ENCODE peak calls at places on chromosomes 7 and 10, in four cellular contexts. B is cardiac muscle cell, G is thoracic aorta, A is heart left ventricle. I is an unnamed sample.

GRCh38 chr7:1432411-1433082 is 26.7 kb downstream of the MICALL2 start:
- DNase-seq in B (peak; percentile 65), G (peak; percentile 26), A (peak; percentile 87), I (peak; percentile 69)

GRCh38 chr7:135251502-135252327 is 18.1 kb downstream of the STRA8 start:
- DNase-seq in B (no peak), G (no peak), A (no peak), I (no peak)

GRCh38 chr10:71975891-71976725 is 11.9 kb downstream of the CHST3 start:
- DNase-seq in B (peak; percentile 67), G (no peak), A (no peak), I (no peak)

GRCh38 chr7:134254311-134254710 is 62.4 kb downstream of the SLC35B4 start:
- DNase-seq in B (peak; percentile 4), G (no peak), A (no peak), I (no peak)

GRCh38 chr10:85280014-85280413 is 951.6 kb downstream of the CCSER2 start:
- DNase-seq in B (no peak), G (no peak), A (no peak), I (no peak)

GRCh38 chr7:14286036-14286435 is 296.6 kb upstream of the ETV1 start:
- DNase-seq in B (no peak), G (no peak), A (no peak), I (no peak)

GRCh38 chr7:129781128-129781855 is 169.8 kb downstream of the NRF1 start:
- DNase-seq in B (no peak), G (no peak), A (no peak), I (no peak)

GRCh38 chr7:128770238-128770637 is 5.4 kb downstream of the OPN1SW start:
- DNase-seq in B (peak; percentile 81), G (no peak), A (no peak), I (no peak)

GRCh38 chr10:125409756-125410155 is 249.4 kb upstream of the CTBP2 start:
- DNase-seq in B (no peak), G (no peak), A (no peak), I (no peak)

GRCh38 chr10:131789516-131789915 is 111.3 kb upstream of the PPP2R2D start:
- DNase-seq in B (no peak), G (no peak), A (no peak), I (no peak)

GRCh38 chr10:132130286-132131265 is 56.2 kb upstream of the DPYSL4 start:
- DNase-seq in B (no peak), G (no peak), A (peak; percentile 60), I (peak; percentile 5)

GRCh38 chr10:58488921-58489320 is 23.8 kb upstream of the BICC1 start:
- DNase-seq in B (peak; percentile 55), G (no peak), A (no peak), I (no peak)

GRCh38 chr7:106462365-106462859 is 177.6 kb upstream of the NAMPT start:
- DNase-seq in B (peak; percentile 72), G (no peak), A (no peak), I (no peak)

GRCh38 chr10:3197354-3198003 is 24.9 kb upstream of the PITRM1 start:
- DNase-seq in B (peak; percentile 87), G (peak; percentile 28), A (peak; percentile 90), I (peak; percentile 77)

GRCh38 chr7:84637568-84638338 is 443.2 kb upstream of the SEMA3A start:
- DNase-seq in B (peak; percentile 89), G (no peak), A (no peak), I (no peak)

GRCh38 chr10:133144771-133145170 is 15.2 kb upstream of the KNDC1 start:
- DNase-seq in B (no peak), G (no peak), A (peak; percentile 4), I (no peak)

GRCh38 chr7:39589323-39590111 is 23.3 kb downstream of the YAE1 start:
- DNase-seq in B (peak; percentile 90), G (no peak), A (no peak), I (no peak)

GRCh38 chr10:101775273-101776131 is at the start of gene FGF8:
- DNase-seq in B (no peak), G (no peak), A (no peak), I (no peak)

GRCh38 chr10:124300735-124301134 is 118.0 kb downstream of the OAT start:
- DNase-seq in B (no peak), G (no peak), A (no peak), I (no peak)

GRCh38 chr10:43322769-43323168 is 48.7 kb upstream of the FXYD4 start:
- DNase-seq in B (peak; percentile 93), G (peak; percentile 60), A (peak; percentile 94), I (peak; percentile 86)

GRCh38 chr10:5064656-5065055 is 29.6 kb upstream of the AKR1C3 start:
- DNase-seq in B (no peak), G (no peak), A (no peak), I (no peak)

GRCh38 chr10:109773288-109773687 is 150.0 kb downstream of the XPNPEP1 start:
- DNase-seq in B (no peak), G (no peak), A (no peak), I (no peak)

GRCh38 chr10:63169624-63170023 is 36.5 kb downstream of the NRBF2 start:
- DNase-seq in B (no peak), G (no peak), A (no peak), I (no peak)

GRCh38 chr10:79136227-79137005 is 67.7 kb downstream of the ZMIZ1 start:
- DNase-seq in B (no peak), G (no peak), A (no peak), I (no peak)
- H3K4me1 ChIP-seq in B (peaks cover 92% of the 10 kb centered on the region), G (peaks cover 29% of the 10 kb centered on the region), A (peaks cover 100% of the 10 kb centered on the region), I (peaks cover 100% of the 10 kb centered on the region)

GRCh38 chr10:103055105-103055504 is 137.0 kb downstream of the CNNM2 start:
- DNase-seq in B (no peak), G (no peak), A (no peak), I (no peak)

GRCh38 chr10:103057980-103058568 is 135.0 kb downstream of the NT5C2 start:
- DNase-seq in B (no peak), G (no peak), A (no peak), I (no peak)

GRCh38 chr10:103049237-103049636 is 131.1 kb downstream of the CNNM2 start:
- DNase-seq in B (no peak), G (no peak), A (no peak), I (no peak)

GRCh38 chr10:103054621-103055020 is 136.5 kb downstream of the CNNM2 start:
- DNase-seq in B (no peak), G (no peak), A (no peak), I (no peak)

DNA sequence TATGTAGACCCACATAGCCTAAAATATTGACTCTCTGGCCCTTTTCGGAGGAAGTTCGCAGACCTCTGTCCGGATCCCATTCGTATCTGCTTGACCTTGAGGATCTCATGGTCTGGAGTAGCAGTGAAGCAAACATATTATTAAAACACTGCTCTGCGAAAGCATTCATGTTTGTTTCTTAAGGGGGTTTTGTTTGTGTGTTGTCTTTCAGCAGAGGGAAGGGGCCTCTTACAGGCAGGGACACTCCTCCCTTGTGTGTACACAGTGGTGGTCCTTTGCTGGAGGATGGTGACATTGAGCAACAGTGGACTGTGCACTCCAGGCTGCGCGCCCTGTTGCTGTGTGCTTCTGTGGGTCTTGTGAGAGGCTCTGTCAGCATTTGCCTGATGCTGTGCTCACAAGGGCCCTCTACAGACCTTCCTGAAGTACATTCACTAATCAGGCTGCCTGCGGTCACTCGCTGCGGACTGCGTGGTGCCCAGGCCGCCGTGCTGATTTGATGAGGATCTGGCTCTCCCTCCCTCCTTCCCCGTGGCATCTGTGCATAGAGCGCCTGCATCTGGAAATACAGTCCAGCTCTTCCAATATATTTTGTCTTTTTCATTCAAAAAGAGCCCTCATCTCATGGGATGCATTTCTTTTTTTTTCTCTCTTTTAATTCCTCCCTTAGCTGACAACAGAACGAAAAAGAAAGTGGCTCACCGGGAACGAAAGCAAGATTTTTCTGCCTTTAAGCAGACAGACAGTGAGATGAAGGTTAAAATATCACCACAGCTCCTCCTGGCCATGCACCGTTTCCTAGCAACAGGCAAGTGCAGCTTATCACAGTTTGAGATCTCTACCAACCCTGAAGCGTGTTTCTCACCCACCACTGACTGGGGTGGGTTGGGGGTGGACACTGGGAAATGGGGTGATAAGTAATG is 135.8 kb downstream of the CNNM2 start:
- DNase-seq in B (peak; percentile 86), G (no peak), A (peak; percentile 73), I (peak; percentile 44)
- TF ChIP-seq CTCF in B (peak; percentile 63), G (peak; percentile 55), A (no peak), I (peak; percentile 43)

GRCh38 chr7:122886357-122887081 is at the start of gene CADPS2:
- DNase-seq in B (peak; percentile 92), G (peak; percentile 49), A (peak; percentile 90), I (peak; percentile 85)
- H3K4me3 ChIP-seq in B (peak within 1 kb of the TSS; percentile 84), G (peak within 1 kb of the TSS; percentile 95), A (peak within 1 kb of the TSS; percentile 90), I (peak within 1 kb of the TSS; percentile 91)

GRCh38 chr7:158816995-158817394 is 12.3 kb downstream of the ESYT2 start:
- DNase-seq in B (no peak), G (no peak), A (no peak), I (no peak)
- H3K4me1 ChIP-seq in B (peaks cover 28% of the 10 kb centered on the region), G (peaks cover 88% of the 10 kb centered on the region), A (peaks cover 82% of the 10 kb centered on the region), I (peaks cover 94% of the 10 kb centered on the region)

I was measured in left ventricle myocardium inferior.